ENCODE peak calls at places on chromosomes 11 and 22, in six cellular contexts. One of them, this sample, is unnamed.

GRCh38 chr11:59187587-59187986 is 15.7 kb downstream of the DTX4 start:
- DNase-seq in WTC11: no peak
- DNase-seq in activated T-helper 9 cell treated with anti-CD3 and anti-CD28 coated beads, Interleukin-2, amount 50 U/mL, for 16 hours: no peak
- DNase-seq in activated CD4-positive, alpha-beta T cell treated with anti-CD3 and anti-CD28 coated beads, Interleukin-2, amount 50 U/mL, for 1 hour: no peak
- DNase-seq in activated effector memory CD4-positive, alpha-beta T cell treated with Interleukin-2 at 50 U/mL for 16 hours: no peak
- DNase-seq in germinal center: no peak
- DNase-seq in this sample: no peak

GRCh38 chr11:113647856-113648255 is 58.3 kb downstream of the TMPRSS5 start:
- DNase-seq in WTC11: no peak
- DNase-seq in activated T-helper 9 cell treated with anti-CD3 and anti-CD28 coated beads, Interleukin-2, amount 50 U/mL, for 16 hours: no peak
- DNase-seq in activated CD4-positive, alpha-beta T cell treated with anti-CD3 and anti-CD28 coated beads, Interleukin-2, amount 50 U/mL, for 1 hour: no peak
- DNase-seq in activated effector memory CD4-positive, alpha-beta T cell treated with Interleukin-2 at 50 U/mL for 16 hours: no peak
- DNase-seq in germinal center: no peak
- DNase-seq in this sample: no peak

GRCh38 chr11:134443246-134443645 is 31.2 kb upstream of the B3GAT1 start:
- DNase-seq in WTC11: no peak
- DNase-seq in activated T-helper 9 cell treated with anti-CD3 and anti-CD28 coated beads, Interleukin-2, amount 50 U/mL, for 16 hours: no peak
- DNase-seq in activated CD4-positive, alpha-beta T cell treated with anti-CD3 and anti-CD28 coated beads, Interleukin-2, amount 50 U/mL, for 1 hour: no peak
- DNase-seq in activated effector memory CD4-positive, alpha-beta T cell treated with Interleukin-2 at 50 U/mL for 16 hours: no peak
- DNase-seq in germinal center: no peak
- DNase-seq in this sample: no peak

GRCh38 chr11:90341986-90342385 is 119.1 kb upstream of the CHORDC1 start:
- DNase-seq in WTC11: no peak
- DNase-seq in activated T-helper 9 cell treated with anti-CD3 and anti-CD28 coated beads, Interleukin-2, amount 50 U/mL, for 16 hours: no peak
- DNase-seq in activated CD4-positive, alpha-beta T cell treated with anti-CD3 and anti-CD28 coated beads, Interleukin-2, amount 50 U/mL, for 1 hour: no peak
- DNase-seq in activated effector memory CD4-positive, alpha-beta T cell treated with Interleukin-2 at 50 U/mL for 16 hours: no peak
- DNase-seq in germinal center: no peak
- DNase-seq in this sample: no peak

GRCh38 chr11:44979536-44980399 is 29.1 kb upstream of the TP53I11 start:
- DNase-seq in WTC11: no peak
- DNase-seq in activated T-helper 9 cell treated with anti-CD3 and anti-CD28 coated beads, Interleukin-2, amount 50 U/mL, for 16 hours: no peak
- DNase-seq in activated CD4-positive, alpha-beta T cell treated with anti-CD3 and anti-CD28 coated beads, Interleukin-2, amount 50 U/mL, for 1 hour: no peak
- DNase-seq in activated effector memory CD4-positive, alpha-beta T cell treated with Interleukin-2 at 50 U/mL for 16 hours: no peak
- DNase-seq in germinal center: no peak
- DNase-seq in this sample: no peak

GRCh38 chr11:9092846-9093778 is 1.7 kb upstream of the SCUBE2 start:
- DNase-seq in WTC11: no peak
- DNase-seq in activated T-helper 9 cell treated with anti-CD3 and anti-CD28 coated beads, Interleukin-2, amount 50 U/mL, for 16 hours: no peak
- DNase-seq in activated CD4-positive, alpha-beta T cell treated with anti-CD3 and anti-CD28 coated beads, Interleukin-2, amount 50 U/mL, for 1 hour: no peak
- DNase-seq in activated effector memory CD4-positive, alpha-beta T cell treated with Interleukin-2 at 50 U/mL for 16 hours: no peak
- DNase-seq in germinal center: no peak
- DNase-seq in this sample: no peak

GRCh38 chr11:20087118-20087521 is 73.2 kb downstream of the DBX1 start:
- DNase-seq in WTC11: no peak
- DNase-seq in activated T-helper 9 cell treated with anti-CD3 and anti-CD28 coated beads, Interleukin-2, amount 50 U/mL, for 16 hours: no peak
- DNase-seq in activated CD4-positive, alpha-beta T cell treated with anti-CD3 and anti-CD28 coated beads, Interleukin-2, amount 50 U/mL, for 1 hour: no peak
- DNase-seq in activated effector memory CD4-positive, alpha-beta T cell treated with Interleukin-2 at 50 U/mL for 16 hours: no peak
- DNase-seq in germinal center: no peak
- DNase-seq in this sample: no peak

GRCh38 chr11:87176044-87176443 is 138.3 kb downstream of the TMEM135 start:
- DNase-seq in WTC11: no peak
- DNase-seq in activated T-helper 9 cell treated with anti-CD3 and anti-CD28 coated beads, Interleukin-2, amount 50 U/mL, for 16 hours: no peak
- DNase-seq in activated CD4-positive, alpha-beta T cell treated with anti-CD3 and anti-CD28 coated beads, Interleukin-2, amount 50 U/mL, for 1 hour: no peak
- DNase-seq in activated effector memory CD4-positive, alpha-beta T cell treated with Interleukin-2 at 50 U/mL for 16 hours: no peak
- DNase-seq in germinal center: no peak
- DNase-seq in this sample: no peak

GRCh38 chr22:21942407-21942895 is 10.2 kb downstream of the PPM1F start:
- DNase-seq in WTC11: no peak
- DNase-seq in activated T-helper 9 cell treated with anti-CD3 and anti-CD28 coated beads, Interleukin-2, amount 50 U/mL, for 16 hours: no peak
- DNase-seq in activated CD4-positive, alpha-beta T cell treated with anti-CD3 and anti-CD28 coated beads, Interleukin-2, amount 50 U/mL, for 1 hour: no peak
- DNase-seq in activated effector memory CD4-positive, alpha-beta T cell treated with Interleukin-2 at 50 U/mL for 16 hours: no peak
- DNase-seq in germinal center: no peak
- DNase-seq in this sample: no peak

GRCh38 chr11:24233041-24233440 is 263.8 kb upstream of the LUZP2 start:
- DNase-seq in WTC11: no peak
- DNase-seq in activated T-helper 9 cell treated with anti-CD3 and anti-CD28 coated beads, Interleukin-2, amount 50 U/mL, for 16 hours: no peak
- DNase-seq in activated CD4-positive, alpha-beta T cell treated with anti-CD3 and anti-CD28 coated beads, Interleukin-2, amount 50 U/mL, for 1 hour: no peak
- DNase-seq in activated effector memory CD4-positive, alpha-beta T cell treated with Interleukin-2 at 50 U/mL for 16 hours: no peak
- DNase-seq in germinal center: no peak
- DNase-seq in this sample: no peak

GRCh38 chr11:45110562-45110961 is 35.9 kb upstream of the PRDM11 start:
- DNase-seq in WTC11: no peak
- DNase-seq in activated T-helper 9 cell treated with anti-CD3 and anti-CD28 coated beads, Interleukin-2, amount 50 U/mL, for 16 hours: no peak
- DNase-seq in activated CD4-positive, alpha-beta T cell treated with anti-CD3 and anti-CD28 coated beads, Interleukin-2, amount 50 U/mL, for 1 hour: no peak
- DNase-seq in activated effector memory CD4-positive, alpha-beta T cell treated with Interleukin-2 at 50 U/mL for 16 hours: no peak
- DNase-seq in germinal center: peak; percentile 72
- DNase-seq in this sample: no peak

GRCh38 chr11:120632579-120632978 is 121.0 kb downstream of the GRIK4 start:
- DNase-seq in WTC11: no peak
- DNase-seq in activated T-helper 9 cell treated with anti-CD3 and anti-CD28 coated beads, Interleukin-2, amount 50 U/mL, for 16 hours: no peak
- DNase-seq in activated CD4-positive, alpha-beta T cell treated with anti-CD3 and anti-CD28 coated beads, Interleukin-2, amount 50 U/mL, for 1 hour: no peak
- DNase-seq in activated effector memory CD4-positive, alpha-beta T cell treated with Interleukin-2 at 50 U/mL for 16 hours: no peak
- DNase-seq in germinal center: peak; percentile 17
- DNase-seq in this sample: no peak